ENCODE peak calls at places on chromosomes 5 and 9, in ten cellular contexts. U, V, J, O, H, K, G, M, A and C are unnamed samples.

GRCh38 chr5:153043876-153044275 is 446.6 kb upstream of the GRIA1 start:
- DNase-seq in O (no peak), V (no peak), H (no peak), A (no peak), U (no peak), G (peak; percentile 54), J (no peak), K (no peak), M (no peak), C (no peak)

GRCh38 chr5:149851211-149851610 is 93.4 kb downstream of the PDE6A start:
- DNase-seq in O (no peak), J (no peak), H (no peak), G (no peak), U (no peak), A (no peak), V (no peak), M (no peak), K (no peak), C (no peak)

GRCh38 chr9:82436480-82436879 is 447.9 kb downstream of the SPATA31D1 start:
- DNase-seq in U (no peak), M (peak; percentile 18), J (no peak), A (no peak), V (no peak), H (no peak), K (no peak), O (no peak), G (peak; percentile 84), C (no peak)

GRCh38 chr9:127611796-127612790 is at the start of gene STXBP1:
- DNase-seq in O (peak; percentile 92), K (peak; percentile 81), V (peak; percentile 75), G (peak; percentile 59), H (no peak), U (peak; percentile 95), M (peak; percentile 71), J (peak; percentile 84), A (peak; percentile 89), C (peak; percentile 98)

GRCh38 chr5:67648201-67648671 is 451.6 kb upstream of the CD180 start:
- DNase-seq in A (no peak), O (no peak), M (peak; percentile 70), H (no peak), K (no peak), U (no peak), J (no peak), V (peak; percentile 87), G (no peak), C (no peak)

GRCh38 chr5:59893436-59894227 is at the start of gene PDE4D:
- DNase-seq in H (no peak), M (peak; percentile 45), J (no peak), G (peak; percentile 48), A (peak; percentile 21), O (peak; percentile 85), V (peak; percentile 16), U (peak; percentile 67), K (peak; percentile 1), C (peak; percentile 83)

GRCh38 chr5:149387982-149388381 is 8.9 kb upstream of the IL17B start:
- DNase-seq in G (no peak), K (no peak), V (no peak), J (no peak), A (no peak), O (no peak), H (no peak), M (peak; percentile 62), U (no peak), C (no peak)

GRCh38 chr9:13503599-13503998 is 224.1 kb upstream of the MPDZ start:
- DNase-seq in G (peak; percentile 47), J (no peak), A (no peak), U (no peak), V (no peak), O (no peak), K (no peak), M (no peak), H (no peak), C (no peak)

GRCh38 chr5:38265546-38266179 is 7.3 kb downstream of the EGFLAM start:
- DNase-seq in A (peak; percentile 64), M (peak; percentile 68), G (peak; percentile 40), O (peak; percentile 89), H (peak; percentile 24), V (peak; percentile 44), J (peak; percentile 68), U (peak; percentile 67), K (peak; percentile 55), C (peak; percentile 67)

GRCh38 chr9:136341769-136342168 is 14.4 kb downstream of the GPSM1 start:
- DNase-seq in A (no peak), O (no peak), M (no peak), J (no peak), K (no peak), V (no peak), G (no peak), H (no peak), U (no peak), C (no peak)

GRCh38 chr9:104553261-104553660 is 15.7 kb upstream of the OR13C8 start:
- DNase-seq in O (no peak), M (peak; percentile 24), G (no peak), H (no peak), J (no peak), U (no peak), V (no peak), A (no peak), K (no peak), C (no peak)

GRCh38 chr9:133839822-133840329 is 101.7 kb upstream of the SARDH start:
- DNase-seq in G (no peak), O (peak; percentile 74), A (no peak), V (no peak), H (no peak), M (peak; percentile 36), J (no peak), U (no peak), K (no peak), C (peak; percentile 56)

GRCh38 chr5:28415791-28416443 is 1377.5 kb upstream of the CDH9 start:
- DNase-seq in K (no peak), G (peak; percentile 71), V (no peak), A (no peak), U (no peak), M (no peak), O (no peak), J (no peak), H (no peak), C (no peak)

GRCh38 chr9:133286523-133286922 is 11.5 kb upstream of the ABO start:
- DNase-seq in O (no peak), U (no peak), J (no peak), V (no peak), H (no peak), K (no peak), A (no peak), M (peak; percentile 28), G (peak; percentile 55), C (no peak)

GRCh38 chr9:121529237-121529987 is 29.8 kb upstream of the GGTA1 start:
- DNase-seq in M (peak; percentile 99), G (peak; percentile 85), J (no peak), H (peak; percentile 14), V (peak; percentile 87), A (no peak), U (no peak), O (no peak), K (no peak), C (peak; percentile 83)

GRCh38 chr9:129160712-129161533 is 17.1 kb downstream of the IER5L start:
- DNase-seq in H (no peak), O (no peak), J (no peak), K (no peak), U (no peak), M (no peak), G (no peak), V (no peak), A (no peak), C (no peak)

GRCh38 chr5:7412369-7412768 is 16.4 kb downstream of the ADCY2 start:
- DNase-seq in H (no peak), G (no peak), M (no peak), U (no peak), K (no peak), V (no peak), O (no peak), J (no peak), A (no peak), C (no peak)

GRCh38 chr9:7216004-7216821 is 458.4 kb downstream of the KDM4C start:
- DNase-seq in K (peak; percentile 32), G (peak; percentile 86), U (no peak), O (no peak), J (no peak), M (peak; percentile 79), H (no peak), V (no peak), A (peak; percentile 61), C (no peak)

GRCh38 chr5:138655530-138656245 is 80.5 kb upstream of the HSPA9 start:
- DNase-seq in A (no peak), J (no peak), U (no peak), H (no peak), O (no peak), V (no peak), M (peak; percentile 46), K (no peak), G (no peak), C (no peak)

GRCh38 chr5:179679014-179679674 is 1.7 kb downstream of the CBY3 start:
- DNase-seq in J (peak; percentile 40), A (peak; percentile 83), G (peak; percentile 38), O (peak; percentile 69), M (peak; percentile 51), U (peak; percentile 16), V (peak; percentile 76), H (no peak), K (peak; percentile 59), C (peak; percentile 66)

GRCh38 chr9:33101104-33101951 is 24.9 kb upstream of the SMU1 start:
- DNase-seq in J (no peak), H (peak; percentile 79), V (peak; percentile 15), O (no peak), M (peak; percentile 64), U (no peak), G (peak; percentile 76), A (no peak), K (no peak), C (no peak)

GRCh38 chr5:125717209-125717608 is 706.0 kb upstream of the GRAMD2B start:
- DNase-seq in M (peak; percentile 40), V (no peak), U (no peak), J (no peak), H (peak; percentile 39), K (no peak), A (no peak), G (peak; percentile 52), O (no peak), C (no peak)

GRCh38 chr5:111070272-111071134 is 1.0 kb upstream of the TSLP start:
- DNase-seq in U (no peak), M (peak; percentile 37), H (no peak), J (no peak), K (peak; percentile 26), V (no peak), A (peak; percentile 27), O (peak; percentile 50), G (no peak), C (no peak)

GRCh38 chr9:126151031-126151670 is 175.5 kb upstream of the MVB12B start:
- DNase-seq in O (no peak), M (no peak), K (no peak), U (no peak), J (no peak), H (no peak), V (peak; percentile 4), A (no peak), G (no peak), C (peak; percentile 45)

GRCh38 chr5:78243639-78244038 is 50.9 kb downstream of the AP3B1 start:
- DNase-seq in A (no peak), G (no peak), O (no peak), H (no peak), K (no peak), J (no peak), U (no peak), M (peak; percentile 54), V (no peak), C (no peak)

GRCh38 chr9:123034881-123035465 is 1.5 kb downstream of the GPR21 start:
- DNase-seq in U (no peak), J (no peak), M (no peak), H (no peak), G (no peak), V (no peak), A (no peak), O (no peak), K (no peak), C (no peak)

GRCh38 chr9:6757988-6758417 is 230 bp downstream of the KDM4C start:
- DNase-seq in O (no peak), A (no peak), J (no peak), V (no peak), G (no peak), K (no peak), M (no peak), H (no peak), U (peak; percentile 92), C (peak; percentile 100)

GRCh38 chr5:142109356-142110045 is 922 bp downstream of the NDFIP1 start:
- DNase-seq in A (peak; percentile 69), M (peak; percentile 39), G (peak; percentile 20), K (peak; percentile 39), O (no peak), U (no peak), V (no peak), H (no peak), J (peak; percentile 57), C (no peak)